ENCODE peak calls at places on chromosome 2, in six cellular contexts. V, A, L, P, X and K are unnamed samples.

GRCh38 chr2:178320011-178320410 is 125.7 kb downstream of the OSBPL6 start:
- DNase-seq in V (no peak), A (no peak), L (no peak), P (no peak), X (no peak), K (no peak)

GRCh38 chr2:217901826-217902225 is 101.0 kb downstream of the TNS1 start:
- DNase-seq in V (no peak), A (peak; percentile 66), L (peak; percentile 92), P (no peak), X (peak; percentile 48), K (no peak)

GRCh38 chr2:8432712-8433336 is 249.0 kb upstream of the ID2 start:
- DNase-seq in V (no peak), A (no peak), L (no peak), P (no peak), X (no peak), K (peak; percentile 38)

GRCh38 chr2:197184959-197185586 is 125.5 kb downstream of the ANKRD44 start:
- DNase-seq in V (no peak), A (no peak), L (peak; percentile 29), P (no peak), X (peak; percentile 20), K (no peak)

GRCh38 chr2:173720310-173720709 is 244.9 kb downstream of the SP3 start:
- DNase-seq in V (no peak), A (no peak), L (peak; percentile 60), P (no peak), X (no peak), K (no peak)

GRCh38 chr2:217186565-217187218 is 326.8 kb upstream of the TNP1 start:
- DNase-seq in V (no peak), A (no peak), L (no peak), P (no peak), X (no peak), K (no peak)

GRCh38 chr2:217928324-217929293 is 74.2 kb downstream of the TNS1 start:
- DNase-seq in V (peak; percentile 33), A (no peak), L (no peak), P (no peak), X (no peak), K (no peak)

GRCh38 chr2:146540271-146540932 is 1304.4 kb upstream of the ACVR2A start:
- DNase-seq in V (peak; percentile 6), A (no peak), L (no peak), P (no peak), X (no peak), K (no peak)

GRCh38 chr2:66428986-66429612 is 5.8 kb upstream of the MEIS1 start:
- DNase-seq in V (peak; percentile 74), A (peak; percentile 61), L (peak; percentile 79), P (peak; percentile 71), X (peak; percentile 67), K (peak; percentile 70)

GRCh38 chr2:119389615-119390306 is 23.0 kb downstream of the DBI start:
- DNase-seq in V (no peak), A (no peak), L (peak; percentile 45), P (no peak), X (no peak), K (no peak)

GRCh38 chr2:126359494-126359893 is 296.5 kb upstream of the GYPC start:
- DNase-seq in V (no peak), A (no peak), L (peak; percentile 4), P (peak; percentile 26), X (no peak), K (peak; percentile 46)

GRCh38 chr2:19035238-19035637 is 323.2 kb downstream of the OSR1 start:
- DNase-seq in V (no peak), A (no peak), L (peak; percentile 70), P (no peak), X (no peak), K (no peak)

GRCh38 chr2:232460171-232460570 is 4.2 kb downstream of the ALPI start:
- DNase-seq in V (no peak), A (no peak), L (no peak), P (no peak), X (no peak), K (no peak)

GRCh38 chr2:233113114-233113452 is 52.9 kb downstream of the INPP5D start:
- DNase-seq in V (no peak), A (no peak), L (no peak), P (no peak), X (no peak), K (no peak)

GRCh38 chr2:67255933-67256615 is 141.1 kb upstream of the ETAA1 start:
- DNase-seq in V (peak; percentile 16), A (no peak), L (peak; percentile 96), P (no peak), X (no peak), K (no peak)

GRCh38 chr2:208722737-208723136 is 316.1 kb downstream of the PTH2R start:
- DNase-seq in V (no peak), A (no peak), L (no peak), P (no peak), X (peak; percentile 9), K (no peak)

GRCh38 chr2:88845772-88846661 is 154.5 kb downstream of the RPIA start:
- DNase-seq in V (no peak), A (no peak), L (no peak), P (no peak), X (no peak), K (peak; percentile 99)

GRCh38 chr2:169933124-169933711 is 106.0 kb downstream of the UBR3 start:
- DNase-seq in V (peak; percentile 54), A (peak; percentile 46), L (peak; percentile 54), P (peak; percentile 45), X (peak; percentile 38), K (peak; percentile 33)

GRCh38 chr2:169363570-169364150 is 1.3 kb upstream of the LRP2 start:
- DNase-seq in V (peak; percentile 6), A (no peak), L (no peak), P (peak; percentile 67), X (peak; percentile 62), K (no peak)

GRCh38 chr2:22894761-22895160 is 490.2 kb upstream of the KLHL29 start:
- DNase-seq in V (no peak), A (no peak), L (no peak), P (peak; percentile 63), X (no peak), K (no peak)

GRCh38 chr2:16508061-16508851 is 157.4 kb downstream of the CYRIA start:
- DNase-seq in V (peak; percentile 39), A (peak; percentile 21), L (no peak), P (peak; percentile 40), X (peak; percentile 84), K (no peak)

GRCh38 chr2:5360081-5360480 is 332.1 kb upstream of the SOX11 start:
- DNase-seq in V (no peak), A (no peak), L (no peak), P (no peak), X (no peak), K (no peak)

GRCh38 chr2:25698752-25699151 is 25.4 kb upstream of the DTNB start:
- DNase-seq in V (peak; percentile 62), A (no peak), L (peak; percentile 36), P (no peak), X (peak; percentile 24), K (no peak)

GRCh38 chr2:88087073-88087472 is 19.4 kb downstream of the SMYD1 start:
- DNase-seq in V (no peak), A (no peak), L (no peak), P (no peak), X (no peak), K (no peak)

GRCh38 chr2:176490061-176490861 is 221.0 kb downstream of the MTX2 start:
- DNase-seq in V (no peak), A (no peak), L (no peak), P (no peak), X (peak; percentile 49), K (no peak)

GRCh38 chr2:215420471-215420935 is 15.4 kb downstream of the FN1 start:
- DNase-seq in V (peak; percentile 44), A (peak; percentile 92), L (no peak), P (no peak), X (peak; percentile 65), K (no peak)

GRCh38 chr2:128312411-128312810 is 6.3 kb downstream of the HS6ST1 start:
- DNase-seq in V (no peak), A (no peak), L (no peak), P (no peak), X (no peak), K (no peak)

GRCh38 chr2:128313076-128313836 is 5.4 kb downstream of the HS6ST1 start:
- DNase-seq in V (no peak), A (no peak), L (peak; percentile 63), P (no peak), X (peak; percentile 44), K (no peak)

GRCh38 chr2:128315122-128315828 is 3.4 kb downstream of the HS6ST1 start:
- DNase-seq in V (no peak), A (no peak), L (no peak), P (no peak), X (peak; percentile 5), K (no peak)

GRCh38 chr2:128314348-128315121 is 4.1 kb downstream of the HS6ST1 start:
- DNase-seq in V (no peak), A (no peak), L (no peak), P (no peak), X (peak; percentile 3), K (no peak)

DNA sequence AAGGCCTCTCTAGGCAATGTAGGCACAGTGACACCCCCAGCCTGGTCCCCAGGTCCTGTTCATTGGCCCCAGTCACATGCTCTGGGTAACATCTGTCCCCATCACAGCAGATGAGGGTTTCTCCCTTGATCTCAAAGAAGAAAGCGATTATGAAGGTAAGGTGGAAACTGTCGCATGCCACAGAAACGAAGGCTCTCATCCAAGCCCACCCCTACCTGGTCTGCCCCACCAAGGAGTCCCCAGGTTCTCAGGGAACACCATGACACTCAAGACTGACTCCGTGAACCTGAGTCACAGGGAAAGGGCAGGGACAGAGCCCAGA is 4.7 kb downstream of the HS6ST1 start:
- DNase-seq in V (no peak), A (no peak), L (no peak), P (no peak), X (no peak), K (no peak)
- H3K4me1 ChIP-seq in V (peaks cover 9% of the 10 kb centered on the region), A (peaks cover 80% of the 10 kb centered on the region), L (peaks cover 56% of the 10 kb centered on the region), P (peaks cover 4% of the 10 kb centered on the region), X (peaks cover 45% of the 10 kb centered on the region), K (peaks cover 16% of the 10 kb centered on the region)

GRCh38 chr2:120809576-120810440 is 74.1 kb downstream of the GLI2 start:
- DNase-seq in V (no peak), A (no peak), L (peak; percentile 38), P (no peak), X (no peak), K (no peak)

GRCh38 chr2:120810639-120811038 is 75.0 kb downstream of the GLI2 start:
- DNase-seq in V (no peak), A (no peak), L (no peak), P (no peak), X (no peak), K (no peak)

GRCh38 chr2:120805590-120805989 is 69.9 kb downstream of the GLI2 start:
- DNase-seq in V (no peak), A (no peak), L (no peak), P (no peak), X (no peak), K (no peak)

GRCh38 chr2:120812866-120813265 is 77.2 kb downstream of the GLI2 start:
- DNase-seq in V (no peak), A (no peak), L (no peak), P (no peak), X (no peak), K (no peak)

GRCh38 chr2:120809151-120809550 is 73.5 kb downstream of the GLI2 start:
- DNase-seq in V (no peak), A (no peak), L (peak; percentile 54), P (no peak), X (no peak), K (no peak)
- H3K4me2 ChIP-seq in V (no peak overlapping the region), A (no peak overlapping the region), L (no peak overlapping the region), P (no peak overlapping the region), X (no peak overlapping the region), K (no peak overlapping the region)

GRCh38 chr2:3009499-3009882 is 368.1 kb downstream of the EIPR1 start:
- DNase-seq in V (no peak), A (no peak), L (no peak), P (no peak), X (no peak), K (no peak)
- H3K4me1 ChIP-seq in V (no peaks in the 10 kb centered on the region), A (no peaks in the 10 kb centered on the region), L (no peaks in the 10 kb centered on the region), P (no peaks in the 10 kb centered on the region), X (no peaks in the 10 kb centered on the region), K (no peaks in the 10 kb centered on the region)

GRCh38 chr2:184597996-184598312 is 375 bp upstream of the ZNF804A start:
- DNase-seq in V (no peak), A (no peak), L (peak; percentile 6), P (no peak), X (no peak), K (no peak)
- H3K4me2 ChIP-seq in V (peak overlapping the region; percentile 78), A (peak overlapping the region; percentile 66), L (peak overlapping the region; percentile 85), P (peak overlapping the region; percentile 66), X (peak overlapping the region; percentile 86), K (peak overlapping the region; percentile 95)